ENCODE peak calls at places on chromosomes 13 and 19, in eight cellular contexts. C, P, H, K, L, B, J and W are unnamed samples.

GRCh38 chr19:9528757-9529336 is 9.6 kb downstream of the ZNF426 start:
- DNase-seq in J (no peak), C (no peak), P (no peak), L (no peak), B (no peak), H (no peak), K (no peak), W (no peak)

GRCh38 chr13:106534844-106535551 is 464 bp downstream of the EFNB2 start:
- DNase-seq in J (peak), C (no peak), P (no peak), L (no peak), H (peak), B (no peak), K (peak), W (peak)

GRCh38 chr13:112887557-112887991 is 81.4 kb upstream of the MCF2L start:
- DNase-seq in K (no peak), H (no peak), C (no peak), P (peak), J (no peak), B (no peak), L (no peak), W (no peak)

GRCh38 chr13:48829536-48829935 is 146.2 kb upstream of the FNDC3A start:
- DNase-seq in L (no peak), H (no peak), P (no peak), B (no peak), J (no peak), C (no peak), K (no peak), W (no peak)

GRCh38 chr13:107743100-107743499 is 472.2 kb downstream of the LIG4 start:
- DNase-seq in J (no peak), H (no peak), B (no peak), C (no peak), L (no peak), K (no peak), P (no peak), W (no peak)

GRCh38 chr13:77874406-77874805 is 44.2 kb downstream of the EDNRB start:
- DNase-seq in P (no peak), L (no peak), K (no peak), H (no peak), B (no peak), C (no peak), J (no peak), W (no peak)

GRCh38 chr19:6020166-6020967 is 42.4 kb upstream of the RANBP3 start:
- DNase-seq in H (no peak), L (no peak), J (no peak), B (no peak), K (no peak), P (no peak), C (no peak), W (peak)

GRCh38 chr13:112448621-112449544 is 72.7 kb downstream of the SPACA7 start:
- DNase-seq in C (peak), L (no peak), B (no peak), P (peak), K (no peak), H (no peak), J (no peak), W (peak)

GRCh38 chr13:75021151-75021550 is 460.8 kb downstream of the TBC1D4 start:
- DNase-seq in P (no peak), L (no peak), B (no peak), J (no peak), K (no peak), H (no peak), C (no peak), W (no peak)

GRCh38 chr19:45079911-45080469 is 930 bp downstream of the GEMIN7 start:
- DNase-seq in B (no peak), K (no peak), C (no peak), J (no peak), H (no peak), P (no peak), L (peak), W (no peak)

GRCh38 chr19:11338164-11338563 is 1.3 kb downstream of the RAB3D start:
- DNase-seq in P (no peak), H (no peak), L (peak), J (no peak), K (no peak), B (no peak), C (no peak), W (no peak)

GRCh38 chr13:57933606-57934005 is 302.1 kb downstream of the PCDH17 start:
- DNase-seq in L (no peak), J (no peak), P (no peak), C (no peak), K (no peak), B (no peak), H (no peak), W (no peak)

GRCh38 chr13:45737571-45738002 is 35.5 kb downstream of the CBY2 start:
- DNase-seq in L (no peak), K (no peak), B (no peak), C (no peak), P (no peak), J (no peak), H (no peak), W (no peak)

GRCh38 chr13:108895220-108895704 is 265.9 kb downstream of the MYO16 start:
- DNase-seq in L (no peak), B (peak), P (no peak), C (no peak), H (no peak), J (no peak), K (no peak), W (no peak)

GRCh38 chr13:87975035-87975434 is 303.9 kb downstream of the SLITRK5 start:
- DNase-seq in J (no peak), K (no peak), L (no peak), B (no peak), C (no peak), P (no peak), H (no peak), W (no peak)

GRCh38 chr19:48501961-48502719 is 9.5 kb downstream of the LMTK3 start:
- DNase-seq in K (peak), C (no peak), L (peak), P (peak), H (no peak), B (no peak), J (peak), W (no peak)

GRCh38 chr13:112711528-112712265 is 21.9 kb downstream of the ATP11A start:
- DNase-seq in L (peak), H (peak), K (peak), P (peak), B (peak), C (peak), J (peak), W (peak)

GRCh38 chr13:98240974-98241373 is 63.9 kb upstream of the RNF113B start:
- DNase-seq in C (no peak), H (no peak), L (no peak), K (no peak), J (no peak), P (no peak), B (no peak), W (no peak)

GRCh38 chr13:63512095-63512494 is 2096.4 kb upstream of the PCDH20 start:
- DNase-seq in L (no peak), B (no peak), C (no peak), J (no peak), P (no peak), H (no peak), K (no peak), W (no peak)

GRCh38 chr13:91346848-91347211 is 657 bp upstream of the MIR17HG start:
- DNase-seq in L (peak), K (no peak), H (no peak), J (no peak), B (no peak), P (no peak), C (no peak), W (no peak)

GRCh38 chr19:41352609-41353465 is 885 bp downstream of the TGFB1 start:
- DNase-seq in P (peak), K (peak), L (peak), J (peak), B (peak), H (no peak), C (peak), W (peak)

DNA sequence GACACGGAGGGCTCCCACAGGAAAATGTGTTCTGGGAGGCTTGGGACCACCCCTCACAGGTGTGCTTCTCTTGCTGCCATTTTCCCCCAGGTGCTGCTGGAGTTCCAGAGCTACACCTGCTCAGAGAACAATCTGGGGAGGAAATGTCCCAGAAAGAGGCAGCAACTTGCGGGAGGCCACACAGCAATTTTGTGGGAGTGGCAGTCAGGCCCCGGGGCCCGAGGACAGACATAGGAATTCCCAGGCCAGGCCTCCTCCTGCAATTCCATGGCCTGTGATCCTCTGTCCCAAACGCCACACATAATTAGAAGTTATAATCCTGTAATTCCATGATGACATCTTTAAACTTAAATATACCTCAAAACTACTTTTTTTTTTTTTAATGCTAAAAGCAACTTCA is 1.8 kb downstream of the RHPN2 start:
- DNase-seq in L (no peak), P (no peak), H (no peak), B (no peak), J (no peak), K (no peak), C (no peak), W (no peak)
- TF ChIP-seq POLR2A in L (no peak), P (no peak), H (no peak), B (no peak), J (no peak), K (no peak), C (no peak), W (no peak)

GRCh38 chr19:8316351-8317125 is 4.6 kb downstream of the NDUFA7 start:
- DNase-seq in H (no peak), K (no peak), L (no peak), B (no peak), P (no peak), C (no peak), J (no peak), W (no peak)
- TF ChIP-seq POLR2A in H (no peak), K (no peak), L (no peak), B (no peak), P (no peak), C (no peak), J (no peak), W (no peak)

GRCh38 chr19:4310247-4311121 is 6.1 kb downstream of the FSD1 start:
- DNase-seq in L (peak), C (no peak), P (no peak), K (no peak), H (no peak), B (no peak), J (no peak), W (no peak)
- TF ChIP-seq POLR2A in L (no peak), C (no peak), P (no peak), K (no peak), H (no peak), B (no peak), J (no peak), W (no peak)

DNA sequence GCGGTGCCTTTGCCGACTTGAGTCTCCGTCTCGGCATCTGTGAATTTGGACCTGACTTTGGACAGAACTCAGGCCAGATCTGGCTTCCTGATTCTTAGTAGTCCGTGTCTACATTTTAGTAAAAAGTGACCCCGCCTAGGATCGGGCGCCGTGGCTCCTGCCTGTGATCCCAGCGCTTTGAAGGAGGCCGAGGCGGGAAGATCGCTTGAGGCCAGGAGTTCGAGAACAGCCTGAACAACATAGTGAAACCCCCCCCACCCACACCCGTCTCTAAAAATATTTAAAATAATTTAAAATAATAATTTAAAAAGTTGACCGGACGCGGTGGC is 849 bp upstream of the TCF3 start:
- DNase-seq in P (no peak), H (no peak), K (no peak), C (peak), L (no peak), J (no peak), B (no peak), W (no peak)
- TF ChIP-seq POLR2A in P (no peak), H (no peak), K (no peak), C (no peak), L (no peak), J (no peak), B (no peak), W (no peak)

GRCh38 chr19:57302020-57302465 is 18.2 kb upstream of the ZNF543 start:
- DNase-seq in B (no peak), P (no peak), C (no peak), K (no peak), H (peak), L (no peak), J (no peak), W (no peak)
- TF ChIP-seq POLR2A in B (no peak), P (no peak), C (no peak), K (no peak), H (no peak), L (no peak), J (no peak), W (no peak)

DNA sequence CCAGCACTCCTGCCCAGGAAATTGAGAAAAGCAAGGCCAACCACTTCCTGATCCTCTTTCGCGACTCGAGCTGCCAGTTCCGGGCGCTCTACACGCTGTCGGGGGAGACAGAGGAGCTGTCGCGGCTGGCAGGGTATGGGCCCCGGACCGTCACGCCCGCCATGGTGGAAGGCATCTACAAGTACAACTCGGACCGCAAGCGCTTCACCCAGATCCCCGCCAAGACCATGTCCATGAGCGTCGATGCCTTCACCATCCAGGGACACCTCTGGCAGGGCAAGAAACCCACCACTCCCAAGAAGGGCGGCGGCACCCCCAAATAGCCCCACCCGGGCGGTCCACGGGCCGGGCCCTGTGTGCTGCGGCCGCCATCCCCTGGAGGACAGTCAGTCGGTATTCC is 11.6 kb downstream of the XAB2 start:
- DNase-seq in H (no peak), J (no peak), K (no peak), B (no peak), C (no peak), P (no peak), L (no peak), W (no peak)
- TF ChIP-seq POLR2A in H (no peak), J (no peak), K (no peak), B (no peak), C (no peak), P (no peak), L (no peak), W (no peak)

GRCh38 chr19:19063183-19064097 is at the start of gene SLC25A42:
- DNase-seq in K (peak), J (peak), H (peak), P (peak), C (peak), B (peak), L (peak), W (peak)
- TF ChIP-seq POLR2A in K (peak), J (no peak), H (peak), P (no peak), C (no peak), B (peak), L (peak), W (peak)

DNA sequence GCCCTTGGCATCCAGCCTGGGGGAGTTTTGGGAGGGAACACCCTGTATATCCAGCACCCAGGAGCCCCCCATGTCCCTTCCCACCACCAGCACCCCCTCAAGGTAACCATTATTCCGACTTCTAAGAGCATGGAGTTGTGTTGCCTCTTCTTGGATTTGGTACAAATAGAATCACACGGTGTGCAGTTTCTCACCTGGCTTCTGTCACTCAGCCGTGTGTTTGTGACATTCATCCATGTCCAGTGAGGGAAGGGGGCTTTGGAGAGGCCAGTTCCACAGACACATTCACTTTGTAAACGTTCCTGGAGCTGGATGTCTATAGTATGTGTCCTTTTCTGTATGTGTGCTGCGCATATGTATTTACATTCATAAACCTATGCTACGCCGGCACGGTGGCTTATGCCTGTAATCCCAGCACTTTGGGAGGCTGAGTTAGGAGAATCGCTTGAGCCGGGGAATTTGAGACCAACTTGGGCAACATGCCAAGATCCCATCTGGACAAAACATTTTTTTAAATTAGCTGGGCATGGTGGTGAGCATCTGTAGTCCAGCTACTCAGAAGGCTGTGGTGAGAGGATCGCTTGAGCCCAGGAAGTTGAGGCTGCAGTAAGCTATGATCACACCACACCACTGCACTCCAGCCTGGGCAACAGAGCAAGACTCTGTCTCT is 36.6 kb downstream of the MYH14 start:
- DNase-seq in P (no peak), H (no peak), L (no peak), K (no peak), C (no peak), J (no peak), B (no peak), W (no peak)
- TF ChIP-seq POLR2A in P (no peak), H (no peak), L (no peak), K (no peak), C (no peak), J (no peak), B (no peak), W (no peak)

DNA sequence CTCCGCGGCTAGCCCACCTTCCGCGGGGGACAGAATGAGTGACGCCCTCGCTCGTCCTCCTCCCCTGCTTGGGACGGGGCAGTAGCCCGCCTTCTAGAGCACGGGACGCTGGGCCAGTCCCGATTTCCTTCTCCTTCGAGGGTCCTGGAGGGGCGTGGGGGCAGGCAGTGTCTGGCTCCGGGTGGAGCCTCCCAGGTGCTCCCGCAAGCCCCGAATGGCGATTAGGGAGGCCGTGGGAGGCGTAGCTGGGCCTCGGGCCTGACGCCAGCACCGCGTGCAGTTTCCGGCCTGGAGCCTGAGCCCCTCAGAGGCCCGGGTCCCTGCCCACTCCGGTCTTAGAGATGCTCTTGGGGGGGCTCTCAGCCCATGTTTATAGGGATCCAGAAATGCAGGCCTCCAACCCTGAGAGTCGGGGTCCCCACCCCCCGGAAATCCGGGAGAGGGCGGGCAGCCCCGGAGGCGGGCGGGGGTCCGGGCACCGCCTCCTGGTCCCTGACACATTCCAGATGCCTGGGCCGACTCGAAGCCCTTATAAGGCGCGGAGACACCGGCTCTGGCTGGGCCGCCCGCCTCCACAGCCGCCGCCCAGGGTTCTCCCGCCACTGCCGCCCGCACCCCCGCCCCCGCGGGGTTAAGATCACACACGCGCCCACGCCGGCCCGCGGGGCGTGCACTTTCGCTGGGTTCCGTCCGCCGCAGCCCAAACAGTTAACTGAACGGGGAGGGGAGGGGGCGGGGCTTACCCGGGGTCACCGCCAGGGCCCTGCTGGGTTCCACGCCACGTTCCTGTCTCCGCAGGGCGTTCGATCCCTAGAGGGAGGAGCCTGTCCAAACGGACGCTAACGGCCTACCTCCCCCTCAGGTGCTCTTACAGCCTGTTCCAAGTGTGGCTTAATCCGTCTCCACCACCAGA is 1.5 kb downstream of the MYADM start:
- DNase-seq in L (peak), H (peak), B (peak), P (peak), K (peak), C (peak), J (peak), W (peak)
- TF ChIP-seq POLR2A in L (peak), H (peak), B (peak), P (peak), K (peak), C (peak), J (no peak), W (peak)

GRCh38 chr19:39400997-39401548 is 5.6 kb upstream of the ZFP36 start:
- DNase-seq in K (no peak), C (no peak), L (no peak), H (no peak), J (peak), P (no peak), B (no peak), W (no peak)

GRCh38 chr19:39397360-39398296 is 6.5 kb downstream of the MED29 start:
- DNase-seq in C (peak), J (peak), B (peak), L (peak), P (peak), H (peak), K (peak), W (peak)

GRCh38 chr19:39401549-39402416 is 4.9 kb upstream of the ZFP36 start:
- DNase-seq in J (no peak), H (no peak), B (peak), P (peak), C (no peak), K (peak), L (peak), W (peak)

GRCh38 chr19:39399684-39400465 is 6.8 kb upstream of the ZFP36 start:
- DNase-seq in L (no peak), H (no peak), J (no peak), C (no peak), B (no peak), P (no peak), K (no peak), W (no peak)

GRCh38 chr19:39398297-39398864 is 7.2 kb downstream of the MED29 start:
- DNase-seq in C (no peak), K (peak), J (peak), H (peak), L (peak), B (peak), P (peak), W (peak)
- TF ChIP-seq POLR2A in C (peak), K (no peak), J (no peak), H (no peak), L (no peak), B (no peak), P (no peak), W (peak)